ENCODE peak calls at places on chromosomes 16 and 17, in four cellular contexts. One of them, this sample, is unnamed.

GRCh38 chr17:13688716-13689115 is 87.0 kb upstream of the HS3ST3A1 start:
- DNase-seq in HCT116: no peak
- DNase-seq in K562: no peak
- DNase-seq in HepG2: no peak
- DNase-seq in this sample: no peak

GRCh38 chr17:61570118-61570517 is 20.9 kb downstream of the NACA2 start:
- DNase-seq in HCT116: peak; percentile 68
- DNase-seq in K562: no peak
- DNase-seq in HepG2: no peak
- DNase-seq in this sample: no peak

GRCh38 chr17:7184091-7184488 is 4.9 kb upstream of the ASGR1 start:
- DNase-seq in HCT116: no peak
- DNase-seq in K562: no peak
- DNase-seq in HepG2: peak; percentile 84
- DNase-seq in this sample: no peak

GRCh38 chr17:79521225-79521624 is 89.6 kb downstream of the RBFOX3 start:
- DNase-seq in HCT116: no peak
- DNase-seq in K562: no peak
- DNase-seq in HepG2: no peak
- DNase-seq in this sample: no peak

GRCh38 chr17:37373530-37374159 is 2.1 kb upstream of the C17orf78 start:
- DNase-seq in HCT116: peak; percentile 76
- DNase-seq in K562: peak; percentile 90
- DNase-seq in HepG2: peak; percentile 82
- DNase-seq in this sample: peak; percentile 74

GRCh38 chr16:27229891-27230470 is 26.7 kb downstream of the KDM8 start:
- DNase-seq in HCT116: no peak
- DNase-seq in K562: no peak
- DNase-seq in HepG2: no peak
- DNase-seq in this sample: no peak

GRCh38 chr17:21676281-21677111 is 15.8 kb upstream of the KCNJ18 start:
- DNase-seq in HCT116: no peak
- DNase-seq in K562: no peak
- DNase-seq in HepG2: no peak
- DNase-seq in this sample: no peak

GRCh38 chr16:85216522-85217375 is 104.5 kb upstream of the CIBAR2 start:
- DNase-seq in HCT116: no peak
- DNase-seq in K562: peak; percentile 83
- DNase-seq in HepG2: no peak
- DNase-seq in this sample: no peak

GRCh38 chr16:78372302-78372701 is 272.8 kb downstream of the WWOX start:
- DNase-seq in HCT116: no peak
- DNase-seq in K562: no peak
- DNase-seq in HepG2: no peak
- DNase-seq in this sample: no peak

GRCh38 chr16:34078697-34079096 is 619.3 kb downstream of the TP53TG3F start:
- DNase-seq in HCT116: no peak
- DNase-seq in K562: no peak
- DNase-seq in HepG2: no peak
- DNase-seq in this sample: no peak

GRCh38 chr17:59167571-59168001 is 12.0 kb downstream of the PRR11 start:
- DNase-seq in HCT116: no peak
- DNase-seq in K562: no peak
- DNase-seq in HepG2: no peak
- DNase-seq in this sample: no peak

GRCh38 chr16:84040206-84040822 is 2.3 kb downstream of the SLC38A8 start:
- DNase-seq in HCT116: no peak
- DNase-seq in K562: no peak
- DNase-seq in HepG2: no peak
- DNase-seq in this sample: no peak

GRCh38 chr17:81991684-81992513 is 14.5 kb downstream of the ASPSCR1 start:
- DNase-seq in HCT116: no peak
- DNase-seq in K562: no peak
- DNase-seq in HepG2: peak; percentile 98
- DNase-seq in this sample: peak; percentile 81

GRCh38 chr16:106623-107324 is 28.7 kb downstream of the MPG start:
- DNase-seq in HCT116: peak; percentile 34
- DNase-seq in K562: peak; percentile 91
- DNase-seq in HepG2: peak; percentile 66
- DNase-seq in this sample: peak; percentile 79

GRCh38 chr17:11644265-11645212 is 46.3 kb downstream of the DNAH9 start:
- DNase-seq in HCT116: peak; percentile 60
- DNase-seq in K562: peak; percentile 76
- DNase-seq in HepG2: peak; percentile 73
- DNase-seq in this sample: peak; percentile 70

GRCh38 chr16:87550510-87550961 is 51.8 kb upstream of the JPH3 start:
- DNase-seq in HCT116: no peak
- DNase-seq in K562: peak; percentile 61
- DNase-seq in HepG2: no peak
- DNase-seq in this sample: peak; percentile 86

GRCh38 chr16:11977206-11978041 is 890 bp downstream of the SNX29 start:
- DNase-seq in HCT116: peak; percentile 15
- DNase-seq in K562: peak; percentile 49
- DNase-seq in HepG2: no peak
- DNase-seq in this sample: peak; percentile 52

GRCh38 chr16:85202631-85203461 is 90.6 kb upstream of the CIBAR2 start:
- DNase-seq in HCT116: no peak
- DNase-seq in K562: no peak
- DNase-seq in HepG2: no peak
- DNase-seq in this sample: peak; percentile 95

GRCh38 chr17:14157822-14158221 is 78.8 kb downstream of the CDRT15 start:
- DNase-seq in HCT116: no peak
- DNase-seq in K562: no peak
- DNase-seq in HepG2: no peak
- DNase-seq in this sample: no peak

GRCh38 chr17:4598776-4599504 is 14.6 kb downstream of the SMTNL2 start:
- DNase-seq in HCT116: no peak
- DNase-seq in K562: no peak
- DNase-seq in HepG2: no peak
- DNase-seq in this sample: peak; percentile 27

GRCh38 chr17:42307362-42307927 is 19.1 kb downstream of the STAT5A start:
- DNase-seq in HCT116: no peak
- DNase-seq in K562: no peak
- DNase-seq in HepG2: no peak
- DNase-seq in this sample: no peak

GRCh38 chr17:50667259-50668024 is 32.8 kb downstream of the ABCC3 start:
- DNase-seq in HCT116: no peak
- DNase-seq in K562: no peak
- DNase-seq in HepG2: no peak
- DNase-seq in this sample: no peak
- TF ChIP-seq ELF1 in HCT116: no peak
- TF ChIP-seq ELF1 in K562: no peak
- TF ChIP-seq ELF1 in HepG2: no peak
- TF ChIP-seq ELF1 in this sample: no peak

GRCh38 chr16:2736476-2737237 is 15.8 kb upstream of the SRRM2 start:
- DNase-seq in HCT116: no peak
- DNase-seq in K562: no peak
- DNase-seq in HepG2: no peak
- DNase-seq in this sample: no peak

GRCh38 chr16:2738615-2739014 is 13.8 kb upstream of the SRRM2 start:
- DNase-seq in HCT116: no peak
- DNase-seq in K562: peak; percentile 51
- DNase-seq in HepG2: no peak
- DNase-seq in this sample: no peak

GRCh38 chr16:2737895-2738418 is 14.5 kb upstream of the SRRM2 start:
- DNase-seq in HCT116: no peak
- DNase-seq in K562: no peak
- DNase-seq in HepG2: no peak
- DNase-seq in this sample: no peak

GRCh38 chr16:2737238-2737605 is 15.2 kb upstream of the SRRM2 start:
- DNase-seq in HCT116: no peak
- DNase-seq in K562: no peak
- DNase-seq in HepG2: no peak
- DNase-seq in this sample: no peak

DNA sequence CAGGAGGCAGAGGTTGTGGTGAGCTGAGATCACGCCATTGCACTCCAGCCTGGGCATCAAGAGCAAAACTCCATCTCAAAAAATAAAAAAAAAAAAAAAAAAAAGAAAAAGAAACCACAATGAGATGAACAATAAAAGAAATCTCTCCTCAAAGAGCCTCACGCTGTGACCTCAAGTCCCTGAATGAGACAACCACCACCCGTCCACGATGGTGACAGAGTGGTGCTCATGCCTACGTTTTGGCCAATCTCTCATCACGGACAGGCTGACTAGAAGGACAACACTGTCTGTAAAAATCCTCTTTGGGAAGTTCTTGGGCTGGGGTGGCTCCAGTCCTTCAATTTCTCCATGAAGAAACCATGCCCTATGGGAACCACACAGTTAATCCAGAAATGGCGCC is 14.8 kb upstream of the PRSS27 start:
- DNase-seq in HCT116: no peak
- DNase-seq in K562: no peak
- DNase-seq in HepG2: no peak
- DNase-seq in this sample: no peak
- TF ChIP-seq ELF1 in HCT116: no peak
- TF ChIP-seq ELF1 in K562: no peak
- TF ChIP-seq ELF1 in HepG2: no peak
- TF ChIP-seq ELF1 in this sample: no peak

GRCh38 chr16:2673066-2673999 is 9.0 kb upstream of the KCTD5 start:
- DNase-seq in HCT116: peak; percentile 73
- DNase-seq in K562: peak; percentile 95
- DNase-seq in HepG2: peak; percentile 86
- DNase-seq in this sample: peak; percentile 98
- TF ChIP-seq ELF1 in HCT116: peak; percentile 84
- TF ChIP-seq ELF1 in K562: peak; percentile 97
- TF ChIP-seq ELF1 in HepG2: peak; percentile 88
- TF ChIP-seq ELF1 in this sample: peak; percentile 90

GRCh38 chr17:74259667-74260524 is 14.1 kb upstream of the DNAI2 start:
- DNase-seq in HCT116: no peak
- DNase-seq in K562: no peak
- DNase-seq in HepG2: no peak
- DNase-seq in this sample: peak; percentile 56

GRCh38 chr17:74267579-74267978 is 6.5 kb upstream of the DNAI2 start:
- DNase-seq in HCT116: no peak
- DNase-seq in K562: no peak
- DNase-seq in HepG2: no peak
- DNase-seq in this sample: no peak

GRCh38 chr17:74260525-74260850 is 13.5 kb upstream of the DNAI2 start:
- DNase-seq in HCT116: no peak
- DNase-seq in K562: no peak
- DNase-seq in HepG2: no peak
- DNase-seq in this sample: no peak

GRCh38 chr17:74257311-74257710 is 16.7 kb upstream of the DNAI2 start:
- DNase-seq in HCT116: no peak
- DNase-seq in K562: no peak
- DNase-seq in HepG2: no peak
- DNase-seq in this sample: no peak

GRCh38 chr17:74262601-74263000 is 11.4 kb upstream of the DNAI2 start:
- DNase-seq in HCT116: no peak
- DNase-seq in K562: no peak
- DNase-seq in HepG2: no peak
- DNase-seq in this sample: no peak
- TF ChIP-seq ELF1 in HCT116: no peak
- TF ChIP-seq ELF1 in K562: no peak
- TF ChIP-seq ELF1 in HepG2: no peak
- TF ChIP-seq ELF1 in this sample: no peak

GRCh38 chr17:918102-918740 is 61.4 kb downstream of the NXN start:
- DNase-seq in HCT116: no peak
- DNase-seq in K562: no peak
- DNase-seq in HepG2: no peak
- DNase-seq in this sample: no peak
- TF ChIP-seq ELF1 in HCT116: no peak
- TF ChIP-seq ELF1 in K562: no peak
- TF ChIP-seq ELF1 in HepG2: no peak
- TF ChIP-seq ELF1 in this sample: no peak

GRCh38 chr17:76578376-76578775 is 7.3 kb downstream of the ST6GALNAC2 start:
- DNase-seq in HCT116: no peak
- DNase-seq in K562: no peak
- DNase-seq in HepG2: no peak
- DNase-seq in this sample: no peak
- TF ChIP-seq ELF1 in HCT116: no peak
- TF ChIP-seq ELF1 in K562: no peak
- TF ChIP-seq ELF1 in HepG2: no peak
- TF ChIP-seq ELF1 in this sample: no peak

GRCh38 chr16:1510272-1510671 is 17.1 kb downstream of the TELO2 start:
- DNase-seq in HCT116: no peak
- DNase-seq in K562: no peak
- DNase-seq in HepG2: no peak
- DNase-seq in this sample: no peak
- TF ChIP-seq ELF1 in HCT116: no peak
- TF ChIP-seq ELF1 in K562: no peak
- TF ChIP-seq ELF1 in HepG2: no peak
- TF ChIP-seq ELF1 in this sample: no peak

DNA sequence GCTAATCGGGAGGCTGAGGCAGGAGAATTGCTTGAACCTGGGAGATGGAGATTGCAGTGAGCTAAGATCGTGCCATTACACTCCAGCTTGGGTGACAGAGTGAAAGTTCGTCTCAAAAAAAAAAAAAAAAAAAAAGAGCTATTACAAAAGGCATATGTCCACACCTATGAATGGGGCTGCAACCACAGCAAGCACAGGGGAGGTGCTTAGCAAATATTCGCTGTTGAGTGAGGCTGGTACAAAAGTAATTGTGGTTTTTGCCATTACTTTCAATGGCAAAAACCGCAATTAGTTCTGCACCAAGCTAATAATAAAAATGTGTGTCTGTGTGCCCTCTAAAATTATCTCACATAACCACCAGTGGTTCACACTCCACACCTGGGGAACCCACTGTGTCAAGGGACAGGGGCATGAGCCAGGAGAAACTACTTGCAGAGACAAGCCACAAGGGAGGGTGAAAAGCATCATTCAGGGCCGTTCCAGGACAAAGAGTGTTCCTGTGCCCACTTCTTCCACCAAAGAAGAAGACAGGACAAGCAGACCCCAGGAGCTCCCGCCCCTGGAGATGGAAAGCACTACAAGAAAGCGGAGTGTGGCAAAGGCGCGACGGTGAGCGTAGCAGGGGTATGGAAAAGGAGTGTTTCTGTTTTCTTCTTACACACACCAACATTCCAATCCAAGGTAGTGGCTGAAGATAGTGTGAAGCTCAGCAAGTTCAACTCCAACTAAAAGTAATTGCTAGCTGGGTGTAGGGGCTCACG is 84.4 kb upstream of the CNEP1R1 start:
- DNase-seq in HCT116: no peak
- DNase-seq in K562: no peak
- DNase-seq in HepG2: no peak
- DNase-seq in this sample: no peak
- TF ChIP-seq ELF1 in HCT116: no peak
- TF ChIP-seq ELF1 in K562: no peak
- TF ChIP-seq ELF1 in HepG2: no peak
- TF ChIP-seq ELF1 in this sample: no peak